ENCODE peak calls at places on chromosomes 2 and 18, in six cellular contexts. L is GM12892, U is HepG2, S is H1, R is K562, K is GM12878. B is an unnamed sample.
A peak's percentile ranks its signal among the peaks of the same experiment; 100 is the strongest.

GRCh38 chr18:12359515-12359927 is 17.5 kb downstream of the AFG3L2 start:
- DNase-seq in L (no peak), U (no peak), S (no peak), R (no peak), K (no peak), B (no peak)

GRCh38 chr2:240422683-240423329 is 12.7 kb upstream of the GPC1 start:
- DNase-seq in L (no peak), U (no peak), S (no peak), R (no peak), K (no peak), B (no peak)

GRCh38 chr2:25979006-25979405 is 3.3 kb downstream of the KIF3C start:
- DNase-seq in L (no peak), U (no peak), S (no peak), R (no peak), K (no peak), B (no peak)

GRCh38 chr18:78242307-78242643 is 737.3 kb upstream of the SALL3 start:
- DNase-seq in L (no peak), U (no peak), S (no peak), R (no peak), K (no peak), B (no peak)

GRCh38 chr2:190149942-190150341 is 87.4 kb upstream of the MSTN start:
- DNase-seq in L (no peak), U (no peak), S (no peak), R (no peak), K (no peak), B (no peak)

GRCh38 chr2:60872510-60872928 is 8.9 kb upstream of the REL start:
- DNase-seq in L (no peak), U (no peak), S (no peak), R (no peak), K (peak; percentile 42), B (no peak)

GRCh38 chr2:17792515-17792914 is 23.7 kb upstream of the MSGN1 start:
- DNase-seq in L (no peak), U (no peak), S (no peak), R (no peak), K (no peak), B (no peak)

GRCh38 chr2:42928692-42929576 is 136.6 kb upstream of the HAAO start:
- DNase-seq in L (no peak), U (peak; percentile 90), S (peak; percentile 70), R (peak; percentile 70), K (no peak), B (no peak)

GRCh38 chr2:45610281-45611019 is 617 bp downstream of the SRBD1 start:
- DNase-seq in L (no peak), U (peak; percentile 80), S (peak; percentile 57), R (peak; percentile 56), K (peak; percentile 28), B (no peak)

GRCh38 chr2:219126555-219126954 is 34.1 kb downstream of the NHEJ1 start:
- DNase-seq in L (no peak), U (peak; percentile 78), S (no peak), R (no peak), K (no peak), B (no peak)

GRCh38 chr2:160365691-160366367 is 127.8 kb downstream of the RBMS1 start:
- DNase-seq in L (no peak), U (no peak), S (no peak), R (no peak), K (no peak), B (no peak)

GRCh38 chr2:205868773-205869333 is 186.6 kb downstream of the NRP2 start:
- DNase-seq in L (no peak), U (no peak), S (no peak), R (no peak), K (no peak), B (no peak)

GRCh38 chr2:11709293-11709692 is 37.1 kb upstream of the LPIN1 start:
- DNase-seq in L (no peak), U (no peak), S (no peak), R (no peak), K (no peak), B (no peak)

GRCh38 chr18:25915907-25916306 is 174.5 kb downstream of the SS18 start:
- DNase-seq in L (no peak), U (no peak), S (no peak), R (no peak), K (no peak), B (no peak)

GRCh38 chr2:239639366-239640185 is 238.8 kb upstream of the HDAC4 start:
- DNase-seq in L (no peak), U (no peak), S (no peak), R (no peak), K (no peak), B (no peak)

GRCh38 chr2:221370076-221370941 is 201.8 kb downstream of the EPHA4 start:
- DNase-seq in L (no peak), U (no peak), S (no peak), R (no peak), K (no peak), B (no peak)

GRCh38 chr2:240111253-240111652 is 24.9 kb downstream of the COPS9 start:
- DNase-seq in L (no peak), U (no peak), S (no peak), R (no peak), K (no peak), B (no peak)

GRCh38 chr2:16069933-16070647 is 129.7 kb downstream of the MYCN start:
- DNase-seq in L (no peak), U (peak; percentile 91), S (no peak), R (no peak), K (no peak), B (no peak)

GRCh38 chr2:50952596-50952995 is 79.3 kb downstream of the NRXN1 start:
- DNase-seq in L (no peak), U (no peak), S (no peak), R (no peak), K (no peak), B (no peak)

GRCh38 chr2:120740765-120741513 is 5.3 kb downstream of the GLI2 start:
- DNase-seq in L (no peak), U (no peak), S (peak; percentile 72), R (no peak), K (no peak), B (no peak)
- TF ChIP-seq POLR2A in L (no peak), U (no peak), S (peak; percentile 72), R (no peak), K (no peak), B (no peak)

GRCh38 chr2:46720592-46721185 is 194.9 kb downstream of the MCFD2 start:
- DNase-seq in L (no peak), U (no peak), S (no peak), R (no peak), K (no peak), B (no peak)
- TF ChIP-seq TAF1 in L (no peak), U (no peak), S (no peak), R (no peak), K (no peak), B (no peak)

GRCh38 chr2:65430515-65431416 is 1.6 kb downstream of the SPRED2 start:
- DNase-seq in L (no peak), U (peak; percentile 72), S (peak; percentile 59), R (peak; percentile 42), K (no peak), B (no peak)
- TF ChIP-seq POLR2A in L (peak; percentile 50), U (peak; percentile 66), S (no peak), R (peak; percentile 23), K (peak; percentile 53), B (no peak)

DNA sequence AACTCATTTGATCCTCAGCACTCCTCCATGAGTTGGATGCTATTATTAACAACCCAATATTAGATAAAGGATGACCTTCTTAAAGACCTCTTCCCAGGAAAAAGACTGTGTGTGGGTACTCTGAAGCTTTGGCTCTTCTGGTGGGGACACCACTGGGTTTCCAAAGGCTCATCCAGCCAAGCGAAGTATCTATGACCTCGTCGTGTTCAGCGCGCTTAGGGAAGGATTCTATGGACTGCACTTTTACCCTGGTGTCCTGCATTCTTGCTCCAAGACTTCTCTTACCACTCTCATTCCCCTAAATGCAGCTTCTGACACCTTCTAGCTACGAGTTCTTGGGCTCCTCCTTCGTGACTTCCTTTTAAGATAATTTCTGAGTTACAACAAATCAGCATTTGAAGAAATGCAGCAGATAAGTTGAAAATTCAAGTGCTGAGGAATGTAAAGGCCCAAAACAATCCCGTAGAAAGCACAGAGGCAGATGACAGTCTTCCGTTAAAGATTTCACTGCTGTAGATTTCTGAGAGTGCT is 673 bp upstream of the HNMT start:
- DNase-seq in L (no peak), U (peak; percentile 53), S (no peak), R (no peak), K (no peak), B (no peak)
- TF ChIP-seq TAF1 in L (no peak), U (no peak), S (no peak), R (no peak), K (no peak), B (no peak)